ENCODE peak calls at places on chromosome 19, in six cellular contexts. E, X, P, W, R and B are unnamed samples.

GRCh38 chr19:14031719-14032480 is at the start of gene IL27RA:
- DNase-seq in P (peak; percentile 29), X (peak; percentile 85), E (peak; percentile 52), W (peak; percentile 44), R (peak; percentile 26), B (peak; percentile 22)

GRCh38 chr19:17058236-17058635 is 17.0 kb downstream of the HAUS8 start:
- DNase-seq in W (peak; percentile 62), X (no peak), P (no peak), R (peak; percentile 57), E (no peak), B (no peak)

GRCh38 chr19:11288349-11288748 is 7.6 kb upstream of the TSPAN16 start:
- DNase-seq in E (no peak), R (peak; percentile 41), W (peak; percentile 61), P (peak; percentile 26), X (no peak), B (no peak)

GRCh38 chr19:54179262-54179587 is 6.3 kb upstream of the TMC4 start:
- DNase-seq in E (no peak), X (no peak), R (no peak), W (no peak), P (no peak), B (no peak)

GRCh38 chr19:35431147-35431807 is 16.8 kb upstream of the FFAR2 start:
- DNase-seq in X (no peak), R (no peak), W (no peak), P (no peak), E (no peak), B (no peak)

GRCh38 chr19:5138606-5139594 is 170.0 kb downstream of the KDM4B start:
- DNase-seq in W (peak; percentile 93), R (peak; percentile 58), E (no peak), P (peak; percentile 32), X (peak; percentile 92), B (no peak)

GRCh38 chr19:23996549-23996948 is 81.9 kb downstream of the ZNF726 start:
- DNase-seq in W (no peak), E (peak; percentile 8), P (no peak), X (no peak), R (peak; percentile 19), B (no peak)

GRCh38 chr19:50175924-50176323 is 12.8 kb upstream of the IZUMO2 start:
- DNase-seq in W (no peak), R (no peak), P (no peak), E (no peak), X (no peak), B (no peak)

GRCh38 chr19:44570984-44571684 is 41.7 kb upstream of the CEACAM20 start:
- DNase-seq in R (peak; percentile 84), W (peak; percentile 91), E (peak; percentile 76), X (peak; percentile 28), P (peak; percentile 62), B (peak; percentile 81)

GRCh38 chr19:14536926-14537692 is 7.7 kb downstream of the TECR start:
- DNase-seq in P (no peak), E (peak; percentile 80), W (peak; percentile 89), X (no peak), R (peak; percentile 68), B (no peak)

GRCh38 chr19:34145741-34146202 is 26.5 kb upstream of the LSM14A start:
- DNase-seq in W (peak; percentile 72), R (peak; percentile 58), E (peak; percentile 56), P (peak; percentile 23), X (peak; percentile 28), B (peak; percentile 37)

GRCh38 chr19:2602391-2603181 is 99.9 kb downstream of the GNG7 start:
- DNase-seq in R (peak; percentile 96), X (no peak), E (no peak), P (peak; percentile 95), W (peak; percentile 94), B (peak; percentile 92)
- TF ChIP-seq CTCF in R (no peak), X (no peak), E (no peak), P (no peak), W (no peak), B (no peak)

GRCh38 chr19:18414504-18415176 is 4.6 kb upstream of the SSBP4 start:
- DNase-seq in E (no peak), X (no peak), P (no peak), W (no peak), R (no peak), B (no peak)

GRCh38 chr19:18416778-18417249 is 2.4 kb upstream of the SSBP4 start:
- DNase-seq in R (peak; percentile 83), E (peak; percentile 90), W (peak; percentile 95), X (no peak), P (peak; percentile 88), B (peak; percentile 85)

GRCh38 chr19:18412610-18413239 is 6.5 kb upstream of the SSBP4 start:
- DNase-seq in X (no peak), E (no peak), R (no peak), W (no peak), P (no peak), B (no peak)

GRCh38 chr19:18417250-18418033 is 1.8 kb upstream of the SSBP4 start:
- DNase-seq in R (peak; percentile 69), X (no peak), E (peak; percentile 92), W (peak; percentile 90), P (peak; percentile 85), B (peak; percentile 65)

DNA sequence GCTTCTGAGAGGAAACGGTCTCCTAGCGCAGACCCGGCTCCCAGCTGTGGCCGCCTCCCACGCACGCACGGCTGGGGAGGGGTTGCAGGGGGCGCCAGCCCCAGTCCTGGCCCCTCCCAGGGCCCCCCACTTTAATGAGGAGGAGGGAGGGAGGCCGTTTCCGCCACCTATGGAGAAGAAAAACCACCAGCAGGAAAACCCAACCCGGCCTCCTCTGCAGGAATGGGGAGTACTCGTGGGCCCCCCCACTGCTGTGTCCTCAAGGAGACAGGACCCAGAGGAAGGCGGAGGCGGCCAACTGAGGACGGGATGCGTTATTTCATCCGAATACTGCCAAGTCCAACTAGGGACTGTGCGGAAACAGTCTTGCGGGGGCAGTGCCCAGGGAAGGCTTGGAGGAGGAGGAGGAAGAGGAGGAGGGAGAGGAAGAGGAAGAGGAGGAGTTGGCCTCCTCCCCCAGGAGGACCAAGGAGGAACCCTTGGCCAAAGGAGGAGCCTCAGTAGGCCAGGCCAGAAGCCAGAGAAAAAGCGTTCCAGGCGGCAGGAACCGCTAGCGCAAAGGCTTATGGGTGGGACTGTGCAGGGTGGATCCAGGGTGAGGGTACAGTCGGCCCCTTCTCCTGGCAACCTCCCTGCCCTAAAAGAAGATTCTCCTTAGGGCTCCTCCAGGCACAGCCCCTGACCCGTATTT is 3.9 kb upstream of the SSBP4 start:
- DNase-seq in W (peak; percentile 97), P (peak; percentile 87), E (no peak), X (no peak), R (peak; percentile 90), B (peak; percentile 63)
- TF ChIP-seq CTCF in W (no peak), P (no peak), E (no peak), X (no peak), R (no peak), B (no peak)

GRCh38 chr19:9566729-9567128 is 17.6 kb downstream of the ZNF121 start:
- DNase-seq in R (no peak), E (no peak), P (no peak), W (no peak), X (no peak), B (no peak)
- TF ChIP-seq CTCF in R (no peak), E (no peak), P (no peak), W (no peak), X (no peak), B (peak; percentile 40)

DNA sequence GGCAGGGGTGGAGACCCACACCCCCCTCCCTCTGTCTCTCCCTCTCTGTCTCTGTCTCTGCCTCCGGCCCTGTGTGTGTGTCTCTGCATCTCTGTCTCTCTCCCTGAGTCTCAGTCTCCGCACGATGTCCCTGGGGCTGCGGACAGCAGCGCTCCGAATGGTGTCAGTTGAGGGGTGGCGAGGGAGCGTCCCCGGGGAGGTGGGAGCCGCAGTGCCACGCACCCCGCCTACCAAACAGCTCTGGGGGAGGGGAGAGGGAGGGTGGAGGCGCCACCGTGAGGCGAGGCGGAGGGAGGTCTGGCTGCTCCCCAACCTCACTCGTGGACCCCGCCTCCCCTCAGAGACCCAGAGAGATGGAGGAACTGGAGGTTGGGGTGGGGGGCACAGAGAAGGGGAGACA is 7.4 kb downstream of the ERFL start:
- DNase-seq in E (no peak), R (no peak), P (no peak), W (no peak), X (no peak), B (no peak)
- TF ChIP-seq CTCF in E (no peak), R (no peak), P (no peak), W (no peak), X (no peak), B (no peak)

DNA sequence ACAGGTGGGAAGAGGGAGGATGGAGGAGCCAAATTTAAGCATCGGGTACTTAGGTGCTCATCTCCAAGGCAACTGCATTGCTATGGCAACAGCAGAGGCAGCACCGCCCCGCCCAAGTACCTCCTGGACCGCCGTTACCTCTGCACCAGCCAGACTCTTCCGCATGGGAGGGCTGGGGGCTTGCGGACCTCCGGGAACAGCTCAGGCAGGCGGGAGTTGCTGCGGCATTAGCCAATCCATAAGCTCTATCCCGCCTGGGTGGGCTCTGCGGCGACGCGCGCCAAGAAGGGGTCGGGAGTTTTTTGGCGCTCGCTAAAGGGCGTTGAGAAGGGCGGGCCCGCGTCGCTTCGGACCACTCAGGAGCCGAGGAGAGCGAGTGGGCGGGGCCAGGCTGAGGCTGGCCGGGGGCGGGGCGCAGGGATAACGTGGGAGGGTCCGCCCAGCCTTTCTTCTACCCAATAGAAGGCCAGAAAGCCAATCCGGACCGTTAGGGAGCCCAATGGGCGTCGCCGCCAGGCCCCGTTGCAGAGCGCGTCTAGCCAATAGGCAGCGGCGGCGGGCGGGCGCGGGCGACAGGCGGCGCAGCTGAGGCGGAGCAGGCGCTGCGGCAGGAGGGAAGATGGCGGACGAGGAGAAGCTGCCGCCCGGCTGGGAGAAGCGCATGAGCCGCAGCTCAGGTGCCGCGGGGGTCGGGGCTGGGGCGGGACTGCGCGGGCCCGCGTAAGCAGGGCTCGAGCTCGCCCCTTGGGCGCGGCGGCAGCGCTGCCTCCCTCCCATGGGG is at the start of gene PIN1:
- DNase-seq in W (peak; percentile 98), X (peak; percentile 99), P (peak; percentile 98), E (peak; percentile 99), R (peak; percentile 97), B (peak; percentile 98)
- TF ChIP-seq CTCF in W (no peak), X (peak; percentile 77), P (peak; percentile 55), E (peak; percentile 41), R (no peak), B (peak; percentile 81)

GRCh38 chr19:15869109-15869555 is 28.7 kb downstream of the CYP4F2 start:
- DNase-seq in X (no peak), R (peak; percentile 29), P (peak; percentile 9), W (peak; percentile 10), E (no peak), B (no peak)
- TF ChIP-seq CTCF in X (peak; percentile 82), R (peak; percentile 58), P (peak; percentile 42), W (peak; percentile 46), E (no peak), B (peak; percentile 58)